ENCODE peak calls at places on chromosomes 5 and 9, in nine cellular contexts. I is A549; N is hypothalamus; R is astrocyte of the hippocampus; P is fibroblast of lung; U is neural crest cell; K is tibial artery; C is RCC 7860; M is central memory CD4-positive, alpha-beta T cell. S is an unnamed sample.

GRCh38 chr9:34123682-34124081 is 2.8 kb downstream of the DCAF12 start:
- DNase-seq in P (no peak), R (peak), U (no peak), N (peak), K (peak), I (no peak), M (no peak), C (no peak), S (no peak)

GRCh38 chr5:14212838-14213237 is 69.7 kb downstream of the TRIO start:
- DNase-seq in P (no peak), R (no peak), I (no peak), U (no peak), M (no peak), N (no peak), K (no peak), C (no peak), S (peak)

GRCh38 chr5:79518718-79519117 is 4.8 kb upstream of the HOMER1 start:
- DNase-seq in N (no peak), U (no peak), C (no peak), P (no peak), R (peak), M (no peak), I (no peak), K (no peak), S (peak)

GRCh38 chr9:112601646-112602045 is 115.0 kb downstream of the KIAA1958 start:
- DNase-seq in K (no peak), C (peak), U (no peak), P (peak), R (peak), I (peak), M (no peak), N (no peak), S (peak)

GRCh38 chr5:68242743-68243142 is 27.2 kb downstream of the PIK3R1 start:
- DNase-seq in I (no peak), C (peak), P (peak), K (no peak), R (no peak), U (no peak), N (no peak), M (no peak), S (peak)

GRCh38 chr9:19619221-19619620 is 169.6 kb downstream of the SLC24A2 start:
- DNase-seq in C (no peak), N (peak), K (no peak), M (no peak), I (no peak), P (no peak), U (no peak), R (no peak), S (no peak)

GRCh38 chr5:179803651-179804598 is 2.7 kb downstream of the MGAT4B start:
- DNase-seq in R (no peak), U (no peak), M (no peak), I (no peak), K (no peak), P (no peak), C (no peak), N (no peak), S (no peak)

GRCh38 chr5:180631549-180632392 is 17.6 kb downstream of the FLT4 start:
- DNase-seq in R (no peak), M (no peak), C (no peak), U (no peak), I (no peak), N (no peak), K (no peak), P (no peak), S (no peak)

GRCh38 chr5:143080982-143081381 is 310.8 kb downstream of the ARHGAP26 start:
- DNase-seq in K (no peak), M (no peak), U (no peak), I (no peak), R (no peak), C (no peak), N (no peak), P (no peak), S (no peak)

GRCh38 chr5:53407373-53407772 is 73.1 kb upstream of the FST start:
- DNase-seq in I (no peak), U (no peak), R (peak), C (peak), P (peak), N (no peak), M (no peak), K (no peak), S (peak)

GRCh38 chr5:148957591-148958202 is 105.2 kb downstream of the SH3TC2 start:
- DNase-seq in R (peak), I (no peak), C (peak), M (peak), U (peak), K (no peak), N (peak), P (peak), S (no peak)

GRCh38 chr5:109645591-109646236 is 44.0 kb upstream of the MAN2A1 start:
- DNase-seq in U (peak), M (no peak), K (no peak), I (no peak), P (no peak), N (peak), R (no peak), C (no peak), S (no peak)

GRCh38 chr5:177591690-177592009 is 353 bp upstream of the TMED9 start:
- DNase-seq in M (no peak), P (no peak), N (no peak), R (no peak), U (no peak), K (no peak), C (no peak), I (no peak), S (no peak)

GRCh38 chr9:129497064-129497836 is 123.7 kb downstream of the C9orf50 start:
- DNase-seq in K (peak), M (no peak), P (no peak), C (peak), N (peak), U (no peak), R (peak), I (no peak), S (no peak)

GRCh38 chr9:21831841-21832509 is 29.5 kb downstream of the MTAP start:
- DNase-seq in N (no peak), R (peak), I (peak), M (no peak), U (no peak), K (no peak), C (peak), P (peak), S (peak)

GRCh38 chr9:131709741-131710499 is 30.0 kb downstream of the RAPGEF1 start:
- DNase-seq in M (peak), U (no peak), P (peak), C (peak), R (peak), I (no peak), K (no peak), N (no peak), S (peak)

GRCh38 chr5:65796269-65796668 is 74.3 kb downstream of the NLN start:
- DNase-seq in N (no peak), K (no peak), C (no peak), U (no peak), P (no peak), I (no peak), M (no peak), R (no peak), S (no peak)

GRCh38 chr5:42767491-42768105 is 11.0 kb downstream of the CCDC152 start:
- DNase-seq in N (no peak), P (peak), I (no peak), K (no peak), M (peak), U (no peak), C (peak), R (peak), S (peak)

GRCh38 chr5:156570615-156571014 is 243.7 kb downstream of the SGCD start:
- DNase-seq in K (no peak), M (no peak), N (no peak), R (no peak), C (no peak), U (no peak), P (no peak), I (no peak), S (no peak)

GRCh38 chr9:4137234-4137633 is 162.6 kb downstream of the GLIS3 start:
- DNase-seq in K (no peak), I (peak), U (no peak), M (no peak), N (no peak), C (peak), R (peak), P (peak), S (peak)

GRCh38 chr5:143887302-143887638 is 75.3 kb downstream of the HMHB1 start:
- DNase-seq in K (peak), N (peak), U (no peak), R (peak), P (peak), C (peak), I (no peak), M (no peak), S (peak)

GRCh38 chr5:169667896-169668674 is 31.0 kb downstream of the DOCK2 start:
- DNase-seq in N (no peak), K (no peak), M (no peak), P (peak), U (no peak), R (peak), C (no peak), I (peak), S (no peak)

GRCh38 chr5:145981612-145982571 is 45.5 kb downstream of the SH3RF2 start:
- DNase-seq in C (peak), N (no peak), R (peak), P (no peak), K (no peak), M (no peak), I (no peak), U (no peak), S (peak)

GRCh38 chr5:143506881-143507552 is 103.5 kb upstream of the NR3C1 start:
- DNase-seq in I (peak), R (peak), N (no peak), C (peak), M (no peak), U (no peak), P (peak), K (no peak), S (peak)

GRCh38 chr5:124936626-124936933 is 190.1 kb upstream of the ZNF608 start:
- DNase-seq in K (no peak), C (no peak), P (no peak), I (no peak), R (no peak), U (no peak), M (no peak), N (no peak), S (no peak)

GRCh38 chr5:67147768-67148167 is 48.8 kb downstream of the CD180 start:
- DNase-seq in N (no peak), U (no peak), K (no peak), P (peak), M (no peak), I (no peak), R (peak), C (no peak), S (peak)

S was measured in renal cortical epithelial cell.